ENCODE peak calls at places on chromosomes 5 and 9, in seven cellular contexts. B is H9; G is CD4-positive, alpha-beta memory T cell; Z is C1 segment of cervical spinal cord; U is stimulated activated CD4-positive, alpha-beta T cell treated with anti-CD3 and anti-CD28 coated beads, TNF-alpha, amount 100 ng/mL, for 1 hour; F is amygdala; L is HEK293T. M is an unnamed sample.

GRCh38 chr9:126980231-126980630 is 65.6 kb downstream of the RALGPS1 start:
- DNase-seq in F (no peak), U (no peak), Z (no peak), B (no peak), G (no peak), L (no peak), M (no peak)

GRCh38 chr5:447501-447900 is 4.5 kb downstream of the EXOC3 start:
- DNase-seq in L (no peak), Z (no peak), F (no peak), G (no peak), U (no peak), B (peak), M (no peak)

GRCh38 chr5:15069407-15069905 is 197.9 kb upstream of the ANKH start:
- DNase-seq in U (no peak), G (no peak), B (no peak), F (no peak), L (no peak), Z (no peak), M (no peak)

GRCh38 chr9:2691626-2692025 is 25.7 kb upstream of the KCNV2 start:
- DNase-seq in Z (no peak), B (no peak), G (no peak), U (no peak), F (no peak), L (no peak), M (no peak)

GRCh38 chr5:174052636-174053035 is 7.1 kb downstream of the NSG2 start:
- DNase-seq in U (no peak), Z (no peak), G (no peak), F (no peak), B (no peak), L (no peak), M (no peak)

GRCh38 chr9:33211695-33212393 is 28.1 kb upstream of the SPINK4 start:
- DNase-seq in Z (no peak), F (no peak), B (no peak), G (no peak), U (no peak), L (peak), M (peak)

GRCh38 chr9:70421020-70421271 is 6.5 kb upstream of the KLF9 start:
- DNase-seq in L (no peak), F (no peak), U (no peak), G (no peak), B (no peak), Z (no peak), M (no peak)

GRCh38 chr9:122184551-122184950 is 24.8 kb downstream of the MORN5 start:
- DNase-seq in Z (no peak), L (no peak), U (no peak), F (no peak), B (no peak), G (no peak), M (no peak)

GRCh38 chr9:78210841-78211301 is 25.0 kb upstream of the CEP78 start:
- DNase-seq in F (no peak), G (peak), Z (no peak), B (no peak), L (no peak), U (no peak), M (no peak)

GRCh38 chr5:171571663-171572062 is 152.2 kb downstream of the FGF18 start:
- DNase-seq in B (no peak), G (no peak), U (no peak), F (no peak), Z (no peak), L (no peak), M (no peak)

GRCh38 chr9:76255781-76256455 is 138.3 kb downstream of the RFK start:
- DNase-seq in F (no peak), B (no peak), G (no peak), L (no peak), Z (no peak), U (no peak), M (peak)

GRCh38 chr5:112628219-112628618 is 109.5 kb upstream of the APC start:
- DNase-seq in L (peak), F (no peak), G (no peak), B (peak), U (no peak), Z (no peak), M (no peak)

GRCh38 chr5:132024117-132024435 is 12.6 kb upstream of the ACSL6 start:
- DNase-seq in F (no peak), L (no peak), B (no peak), Z (no peak), U (no peak), G (no peak), M (no peak)

GRCh38 chr5:157748740-157749461 is 5.4 kb downstream of the LSM11 start:
- DNase-seq in Z (no peak), F (no peak), B (no peak), L (no peak), U (no peak), G (no peak), M (peak)

GRCh38 chr5:74579215-74579614 is 61.3 kb downstream of the ENC1 start:
- DNase-seq in Z (no peak), U (peak), G (peak), B (no peak), L (no peak), F (no peak), M (no peak)

GRCh38 chr9:105168935-105169334 is 75.5 kb upstream of the SLC44A1 start:
- DNase-seq in B (no peak), F (no peak), Z (no peak), U (no peak), G (no peak), L (no peak), M (no peak)

GRCh38 chr9:72401396-72401795 is 36.4 kb upstream of the ZFAND5 start:
- DNase-seq in B (no peak), U (no peak), L (no peak), Z (no peak), F (no peak), G (no peak), M (no peak)

GRCh38 chr5:1345876-1346626 is 1.2 kb upstream of the CLPTM1L start:
- DNase-seq in G (no peak), Z (no peak), F (no peak), L (no peak), U (no peak), B (no peak), M (no peak)

GRCh38 chr9:93254061-93254481 is 70.1 kb downstream of the WNK2 start:
- DNase-seq in G (no peak), L (no peak), Z (no peak), U (no peak), B (peak), F (no peak), M (no peak)

GRCh38 chr5:181188700-181189362 is 16.2 kb downstream of the TRIM7 start:
- DNase-seq in L (peak), Z (no peak), F (no peak), B (peak), G (peak), U (no peak), M (peak)

GRCh38 chr5:21219255-21219654 is 1231.3 kb upstream of the CDH18 start:
- DNase-seq in U (no peak), F (no peak), G (no peak), L (peak), Z (no peak), B (no peak), M (no peak)

GRCh38 chr9:16450578-16450977 is 419.9 kb downstream of the BNC2 start:
- DNase-seq in F (no peak), B (no peak), L (no peak), Z (no peak), G (no peak), U (no peak), M (no peak)

GRCh38 chr9:20621553-20622329 is 558 bp downstream of the MLLT3 start:
- DNase-seq in G (peak), L (peak), F (peak), Z (no peak), U (peak), B (peak), M (peak)

GRCh38 chr5:3542158-3542557 is 53.5 kb upstream of the IRX1 start:
- DNase-seq in F (no peak), B (no peak), U (no peak), L (no peak), Z (no peak), G (no peak), M (no peak)

GRCh38 chr9:97237311-97237786 is 70.1 kb upstream of the CCDC180 start:
- DNase-seq in F (no peak), U (no peak), Z (no peak), L (no peak), G (no peak), B (peak), M (no peak)

GRCh38 chr9:126532489-126532888 is 81.2 kb upstream of the LMX1B start:
- DNase-seq in B (no peak), F (no peak), L (no peak), U (no peak), Z (no peak), G (no peak), M (no peak)

GRCh38 chr9:84439253-84439652 is 98.7 kb upstream of the SLC28A3 start:
- DNase-seq in B (no peak), U (no peak), Z (no peak), G (no peak), F (no peak), L (no peak), M (no peak)

M was measured in A549.